ENCODE peak calls at places on chromosomes 4 and X, in ten cellular contexts. One of them, this sample, is unnamed.

GRCh38 chr4:169485084-169485483 is 127.3 kb downstream of the NEK1 start:
- DNase-seq in left colon: no peak
- DNase-seq in stimulated activated CD4-positive, alpha-beta T cell treated with anti-CD3 and anti-CD28 coated beads, Interleukin-2, amount 100 ng/mL, for 24 hours: no peak
- DNase-seq in naive thymus-derived CD4-positive, alpha-beta T cell: no peak
- DNase-seq in T-helper 9 cell: no peak
- DNase-seq in choroid plexus epithelial cell: no peak
- DNase-seq in Ammon's horn: no peak
- DNase-seq in NB4: no peak
- DNase-seq in AG04450: no peak
- DNase-seq in left ventricle myocardium inferior: no peak
- DNase-seq in this sample: no peak

GRCh38 chr4:73308286-73308685 is 49.7 kb upstream of the ANKRD17 start:
- DNase-seq in Ammon's horn: peak; percentile 69
- DNase-seq in stimulated activated CD4-positive, alpha-beta T cell treated with anti-CD3 and anti-CD28 coated beads, Interleukin-2, amount 100 ng/mL, for 24 hours: no peak
- DNase-seq in AG04450: peak; percentile 20
- DNase-seq in NB4: peak; percentile 40
- DNase-seq in naive thymus-derived CD4-positive, alpha-beta T cell: no peak
- DNase-seq in left colon: no peak
- DNase-seq in T-helper 9 cell: no peak
- DNase-seq in choroid plexus epithelial cell: peak; percentile 76
- DNase-seq in left ventricle myocardium inferior: no peak
- DNase-seq in this sample: no peak

GRCh38 chrX:150899191-150899757 is 806 bp upstream of the CD99L2 start:
- DNase-seq in stimulated activated CD4-positive, alpha-beta T cell treated with anti-CD3 and anti-CD28 coated beads, Interleukin-2, amount 100 ng/mL, for 24 hours: peak; percentile 24
- DNase-seq in Ammon's horn: peak; percentile 54
- DNase-seq in naive thymus-derived CD4-positive, alpha-beta T cell: peak; percentile 35
- DNase-seq in AG04450: no peak
- DNase-seq in T-helper 9 cell: peak; percentile 6
- DNase-seq in NB4: peak; percentile 82
- DNase-seq in left ventricle myocardium inferior: peak; percentile 28
- DNase-seq in choroid plexus epithelial cell: peak; percentile 28
- DNase-seq in left colon: peak; percentile 59
- DNase-seq in this sample: no peak

GRCh38 chr4:156029691-156030090 is 76.0 kb upstream of the CTSO start:
- DNase-seq in AG04450: no peak
- DNase-seq in Ammon's horn: no peak
- DNase-seq in left colon: no peak
- DNase-seq in stimulated activated CD4-positive, alpha-beta T cell treated with anti-CD3 and anti-CD28 coated beads, Interleukin-2, amount 100 ng/mL, for 24 hours: no peak
- DNase-seq in T-helper 9 cell: no peak
- DNase-seq in left ventricle myocardium inferior: no peak
- DNase-seq in naive thymus-derived CD4-positive, alpha-beta T cell: no peak
- DNase-seq in choroid plexus epithelial cell: no peak
- DNase-seq in NB4: no peak
- DNase-seq in this sample: no peak

GRCh38 chrX:17826609-17827496 is 34.2 kb downstream of the RAI2 start:
- DNase-seq in stimulated activated CD4-positive, alpha-beta T cell treated with anti-CD3 and anti-CD28 coated beads, Interleukin-2, amount 100 ng/mL, for 24 hours: no peak
- DNase-seq in NB4: no peak
- DNase-seq in left colon: peak; percentile 18
- DNase-seq in left ventricle myocardium inferior: no peak
- DNase-seq in T-helper 9 cell: no peak
- DNase-seq in choroid plexus epithelial cell: peak; percentile 7
- DNase-seq in naive thymus-derived CD4-positive, alpha-beta T cell: no peak
- DNase-seq in AG04450: no peak
- DNase-seq in Ammon's horn: no peak
- DNase-seq in this sample: no peak

GRCh38 chr4:19177616-19178015 is 1074.1 kb upstream of the SLIT2 start:
- DNase-seq in Ammon's horn: no peak
- DNase-seq in left ventricle myocardium inferior: no peak
- DNase-seq in choroid plexus epithelial cell: peak; percentile 53
- DNase-seq in left colon: no peak
- DNase-seq in stimulated activated CD4-positive, alpha-beta T cell treated with anti-CD3 and anti-CD28 coated beads, Interleukin-2, amount 100 ng/mL, for 24 hours: no peak
- DNase-seq in AG04450: no peak
- DNase-seq in NB4: no peak
- DNase-seq in naive thymus-derived CD4-positive, alpha-beta T cell: no peak
- DNase-seq in T-helper 9 cell: no peak
- DNase-seq in this sample: no peak

GRCh38 chrX:47807548-47807947 is 29.2 kb upstream of the ZNF81 start:
- DNase-seq in AG04450: no peak
- DNase-seq in T-helper 9 cell: no peak
- DNase-seq in stimulated activated CD4-positive, alpha-beta T cell treated with anti-CD3 and anti-CD28 coated beads, Interleukin-2, amount 100 ng/mL, for 24 hours: no peak
- DNase-seq in NB4: no peak
- DNase-seq in Ammon's horn: no peak
- DNase-seq in left colon: no peak
- DNase-seq in choroid plexus epithelial cell: no peak
- DNase-seq in left ventricle myocardium inferior: no peak
- DNase-seq in naive thymus-derived CD4-positive, alpha-beta T cell: no peak
- DNase-seq in this sample: no peak

GRCh38 chr4:38523524-38524448 is 140.2 kb upstream of the KLF3 start:
- DNase-seq in left colon: no peak
- DNase-seq in AG04450: no peak
- DNase-seq in T-helper 9 cell: no peak
- DNase-seq in NB4: peak; percentile 21
- DNase-seq in naive thymus-derived CD4-positive, alpha-beta T cell: no peak
- DNase-seq in Ammon's horn: peak; percentile 38
- DNase-seq in choroid plexus epithelial cell: peak; percentile 21
- DNase-seq in left ventricle myocardium inferior: no peak
- DNase-seq in stimulated activated CD4-positive, alpha-beta T cell treated with anti-CD3 and anti-CD28 coated beads, Interleukin-2, amount 100 ng/mL, for 24 hours: peak; percentile 63
- DNase-seq in this sample: no peak

GRCh38 chr4:62914758-62915157 is 1494.5 kb downstream of the TECRL start:
- DNase-seq in stimulated activated CD4-positive, alpha-beta T cell treated with anti-CD3 and anti-CD28 coated beads, Interleukin-2, amount 100 ng/mL, for 24 hours: no peak
- DNase-seq in AG04450: no peak
- DNase-seq in Ammon's horn: no peak
- DNase-seq in left colon: no peak
- DNase-seq in NB4: no peak
- DNase-seq in choroid plexus epithelial cell: no peak
- DNase-seq in T-helper 9 cell: no peak
- DNase-seq in left ventricle myocardium inferior: no peak
- DNase-seq in naive thymus-derived CD4-positive, alpha-beta T cell: no peak
- DNase-seq in this sample: no peak

This sample was measured in GOT3.